ENCODE peak calls at places on chromosomes 6 and 20, in ten cellular contexts. Z is stomach, T is H9, R is choroid plexus epithelial cell, Y is heart left ventricle, Q is fibroblast of lung, W is GM10248, N is glutamatergic neuron, S is cardiac muscle cell, F is AG04450. J is an unnamed sample.

GRCh38 chr6:10583509-10583908 is 62.4 kb downstream of the GCNT2 start:
- DNase-seq in Z (no peak), T (no peak), R (no peak), Y (no peak), Q (no peak), W (no peak), N (no peak), S (peak), F (no peak), J (no peak)

GRCh38 chr20:59004493-59004762 is 2.6 kb downstream of the CTSZ start:
- DNase-seq in Z (peak), T (no peak), R (no peak), Y (peak), Q (no peak), W (no peak), N (peak), S (no peak), F (no peak), J (peak)

GRCh38 chr6:9335470-9335869 is 900.1 kb upstream of the SLC35B3 start:
- DNase-seq in Z (no peak), T (no peak), R (no peak), Y (no peak), Q (no peak), W (no peak), N (no peak), S (no peak), F (no peak), J (no peak)

GRCh38 chr6:159941286-159942113 is 27.4 kb upstream of the IGF2R start:
- DNase-seq in Z (no peak), T (no peak), R (peak), Y (no peak), Q (peak), W (peak), N (no peak), S (peak), F (no peak), J (no peak)

GRCh38 chr20:10970109-10970508 is 296.3 kb upstream of the JAG1 start:
- DNase-seq in Z (no peak), T (no peak), R (no peak), Y (no peak), Q (no peak), W (no peak), N (no peak), S (no peak), F (no peak), J (no peak)

GRCh38 chr6:56947931-56948330 is 7.0 kb upstream of the BEND6 start:
- DNase-seq in Z (no peak), T (no peak), R (no peak), Y (no peak), Q (no peak), W (no peak), N (no peak), S (no peak), F (no peak), J (no peak)

GRCh38 chr6:22621701-22622100 is 52.3 kb downstream of the HDGFL1 start:
- DNase-seq in Z (no peak), T (no peak), R (no peak), Y (no peak), Q (no peak), W (no peak), N (no peak), S (no peak), F (no peak), J (no peak)

GRCh38 chr6:26003102-26003694 is 40.6 kb downstream of the TRIM38 start:
- DNase-seq in Z (peak), T (peak), R (peak), Y (peak), Q (peak), W (peak), N (peak), S (peak), F (no peak), J (no peak)

GRCh38 chr6:143232849-143233248 is 172.2 kb downstream of the AIG1 start:
- DNase-seq in Z (peak), T (peak), R (peak), Y (peak), Q (peak), W (peak), N (peak), S (peak), F (no peak), J (no peak)

GRCh38 chr6:108005961-108006360 is 48.0 kb upstream of the SEC63 start:
- DNase-seq in Z (no peak), T (no peak), R (no peak), Y (no peak), Q (no peak), W (no peak), N (no peak), S (no peak), F (no peak), J (no peak)

GRCh38 chr20:7959484-7959883 is 19.2 kb upstream of the HAO1 start:
- DNase-seq in Z (no peak), T (no peak), R (peak), Y (no peak), Q (no peak), W (no peak), N (no peak), S (no peak), F (no peak), J (no peak)

DNA sequence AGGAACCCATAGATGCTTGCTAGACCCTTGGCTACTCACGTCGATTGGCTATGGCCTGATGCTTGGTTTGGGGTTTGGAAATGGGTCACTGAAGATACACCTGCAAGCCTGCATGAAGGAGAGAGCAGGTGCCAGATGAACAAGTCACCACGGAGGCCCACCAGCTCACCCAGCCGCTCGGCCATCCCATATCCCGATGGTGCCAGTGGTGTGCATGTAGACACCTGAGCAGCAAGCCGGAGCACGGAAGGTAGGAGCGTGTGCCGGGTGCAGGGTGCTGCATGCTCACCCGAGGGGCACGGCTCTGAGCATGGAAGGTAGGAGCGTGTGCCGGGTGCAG is 35.9 kb downstream of the DACT2 start:
- DNase-seq in Z (no peak), T (no peak), R (no peak), Y (no peak), Q (no peak), W (no peak), N (no peak), S (no peak), F (no peak), J (no peak)
- TF ChIP-seq CTCF in Z (no peak), T (no peak), R (no peak), Y (no peak), Q (no peak), W (no peak), N (no peak), S (no peak), F (no peak), J (no peak)

GRCh38 chr6:135458051-135458450 is 39.5 kb downstream of the AHI1 start:
- DNase-seq in Z (no peak), T (no peak), R (peak), Y (no peak), Q (no peak), W (no peak), N (no peak), S (no peak), F (no peak), J (peak)
- TF ChIP-seq CTCF in Z (no peak), T (no peak), R (no peak), Y (no peak), Q (no peak), W (no peak), N (no peak), S (no peak), F (no peak), J (no peak)

GRCh38 chr6:166162599-166163342 is 4.9 kb downstream of the TBXT start:
- DNase-seq in Z (no peak), T (no peak), R (no peak), Y (no peak), Q (no peak), W (peak), N (no peak), S (no peak), F (no peak), J (no peak)

GRCh38 chr6:166152660-166153059 is 15.0 kb downstream of the TBXT start:
- DNase-seq in Z (no peak), T (no peak), R (no peak), Y (no peak), Q (no peak), W (no peak), N (no peak), S (no peak), F (no peak), J (no peak)

GRCh38 chr6:166151798-166152197 is 15.9 kb downstream of the TBXT start:
- DNase-seq in Z (no peak), T (no peak), R (no peak), Y (no peak), Q (no peak), W (no peak), N (no peak), S (no peak), F (no peak), J (no peak)

GRCh38 chr6:166157930-166158617 is 9.6 kb downstream of the TBXT start:
- DNase-seq in Z (no peak), T (no peak), R (no peak), Y (no peak), Q (no peak), W (no peak), N (no peak), S (no peak), F (no peak), J (no peak)

DNA sequence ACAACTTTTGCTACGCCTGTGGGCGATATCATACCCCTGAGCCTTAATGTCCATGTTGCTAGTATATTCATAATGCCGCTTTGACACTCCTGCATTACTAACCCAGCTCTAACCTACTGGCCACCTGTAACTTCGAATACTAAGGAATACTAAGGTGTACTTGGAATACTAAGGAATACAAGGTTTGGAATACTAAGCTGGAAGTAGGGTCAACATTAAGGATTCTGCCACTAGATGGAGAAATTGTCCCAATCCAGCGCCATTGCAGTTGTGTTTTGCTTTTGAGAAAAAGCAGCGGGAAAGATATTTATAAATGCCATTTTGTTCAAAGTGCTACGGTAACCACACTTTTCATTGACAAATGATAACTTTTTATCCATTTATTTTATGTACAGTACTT is 10.7 kb downstream of the TBXT start:
- DNase-seq in Z (no peak), T (no peak), R (peak), Y (no peak), Q (no peak), W (no peak), N (no peak), S (no peak), F (no peak), J (no peak)
- TF ChIP-seq CTCF in Z (no peak), T (peak), R (peak), Y (peak), Q (no peak), W (peak), N (no peak), S (peak), F (peak), J (no peak)

GRCh38 chr6:68633654-68634502 is 1.2 kb upstream of the ADGRB3 start:
- DNase-seq in Z (no peak), T (no peak), R (no peak), Y (no peak), Q (no peak), W (no peak), N (no peak), S (no peak), F (no peak), J (no peak)
- TF ChIP-seq CTCF in Z (no peak), T (no peak), R (no peak), Y (no peak), Q (no peak), W (no peak), N (no peak), S (no peak), F (no peak), J (no peak)

DNA sequence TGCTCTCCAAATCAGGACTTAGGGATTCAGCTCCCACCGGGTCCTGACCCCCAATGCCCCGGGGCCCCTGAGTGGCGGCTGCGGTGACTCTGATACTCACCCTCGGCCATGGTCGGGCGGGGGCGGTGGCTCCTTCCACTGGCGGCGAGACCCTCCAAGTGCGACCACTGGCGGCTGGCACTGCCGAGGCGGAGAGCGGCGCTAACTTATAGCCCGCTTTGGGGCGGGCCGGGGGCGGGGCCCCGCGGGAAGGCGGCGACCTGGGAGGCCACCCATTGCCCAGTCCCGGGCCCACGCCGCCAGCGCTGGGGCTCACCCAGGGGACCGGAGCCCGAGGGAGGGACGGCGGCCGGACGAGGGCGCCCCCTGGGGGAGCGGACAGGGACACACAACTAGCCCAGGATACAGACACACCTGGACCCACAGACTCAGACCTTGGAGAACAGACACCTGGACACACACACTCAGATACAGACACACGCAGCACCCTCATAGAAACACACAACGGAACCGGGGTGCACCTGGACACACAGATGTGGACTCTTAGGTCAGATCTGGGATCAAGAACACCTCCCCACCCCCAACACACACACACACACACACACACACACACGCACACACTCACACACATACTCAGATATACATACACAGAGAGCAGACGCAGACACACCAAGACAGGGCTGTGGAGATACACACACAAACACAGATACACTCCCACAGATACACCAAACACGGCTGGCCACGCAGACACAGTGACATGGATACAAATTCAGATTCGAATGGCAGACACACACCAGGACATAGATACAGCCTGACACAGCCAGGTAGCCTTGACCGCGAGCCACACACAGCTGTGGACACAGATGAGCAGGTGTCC is at the start of gene TGM2:
- DNase-seq in Z (peak), T (peak), R (peak), Y (peak), Q (peak), W (peak), N (peak), S (peak), F (no peak), J (peak)
- TF ChIP-seq CTCF in Z (no peak), T (peak), R (peak), Y (peak), Q (peak), W (peak), N (peak), S (peak), F (peak), J (peak)

GRCh38 chr6:3336859-3337515 is 78.2 kb downstream of the PSMG4 start:
- DNase-seq in Z (peak), T (no peak), R (no peak), Y (no peak), Q (no peak), W (no peak), N (no peak), S (no peak), F (no peak), J (no peak)

GRCh38 chr6:3336066-3336786 is 77.5 kb downstream of the PSMG4 start:
- DNase-seq in Z (no peak), T (no peak), R (no peak), Y (no peak), Q (no peak), W (no peak), N (no peak), S (no peak), F (no peak), J (no peak)

GRCh38 chr6:3335169-3335568 is 76.4 kb downstream of the PSMG4 start:
- DNase-seq in Z (no peak), T (peak), R (no peak), Y (no peak), Q (no peak), W (no peak), N (no peak), S (no peak), F (no peak), J (no peak)

GRCh38 chr6:3340358-3340798 is 81.6 kb downstream of the PSMG4 start:
- DNase-seq in Z (no peak), T (no peak), R (peak), Y (no peak), Q (peak), W (no peak), N (no peak), S (no peak), F (no peak), J (no peak)

DNA sequence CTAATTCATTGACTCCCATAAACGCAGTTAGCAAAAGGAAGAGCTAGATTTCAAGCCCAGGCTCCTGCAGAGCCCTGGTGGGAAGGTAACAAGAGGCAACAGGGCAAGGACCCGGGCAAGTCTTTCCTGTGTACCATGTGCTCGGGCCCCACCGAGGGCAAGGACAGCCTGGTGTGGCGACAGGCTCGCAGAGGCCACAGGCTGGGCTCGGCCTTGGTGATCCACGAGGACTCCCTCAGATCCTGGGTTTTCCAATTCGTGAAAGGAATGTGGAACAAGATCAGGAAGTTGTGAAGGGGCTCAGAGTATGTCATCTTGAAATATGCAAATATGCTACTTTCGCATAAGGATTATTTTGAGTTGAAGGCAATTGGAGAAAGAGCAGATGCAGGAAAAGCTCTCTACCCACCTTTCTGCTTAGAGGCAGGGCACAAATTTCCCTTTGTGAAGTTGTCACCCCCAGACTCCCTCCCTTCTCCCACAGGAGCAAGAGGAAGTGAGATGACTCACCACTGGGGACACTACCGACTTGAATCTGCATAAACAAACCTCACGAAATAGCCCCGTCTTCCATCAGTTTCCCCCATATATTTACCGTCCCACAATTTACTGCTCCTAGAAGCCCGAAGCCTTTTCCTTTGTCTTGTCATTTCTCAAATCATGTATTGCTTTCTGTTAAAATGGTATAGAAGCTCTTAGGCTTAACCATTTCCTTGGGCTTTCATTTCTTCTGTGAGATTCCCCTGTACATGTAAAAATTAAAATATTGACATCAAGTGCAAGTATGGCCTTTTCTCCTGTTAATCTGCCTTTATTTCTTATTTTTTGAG is 79.0 kb downstream of the PSMG4 start:
- DNase-seq in Z (no peak), T (no peak), R (peak), Y (no peak), Q (peak), W (peak), N (no peak), S (no peak), F (no peak), J (no peak)
- TF ChIP-seq CTCF in Z (no peak), T (no peak), R (no peak), Y (no peak), Q (no peak), W (peak), N (no peak), S (no peak), F (no peak), J (no peak)

GRCh38 chr6:51494342-51494741 is 593.1 kb downstream of the PKHD1 start:
- DNase-seq in Z (no peak), T (no peak), R (no peak), Y (no peak), Q (no peak), W (no peak), N (no peak), S (no peak), F (no peak), J (no peak)
- TF ChIP-seq CTCF in Z (no peak), T (peak), R (no peak), Y (no peak), Q (no peak), W (no peak), N (peak), S (no peak), F (no peak), J (no peak)